ENCODE peak calls at places on chromosomes 6 and 20, in seven cellular contexts. L, S, J, A, V, M and N are unnamed samples.

GRCh38 chr6:22251331-22251730 is 45.5 kb downstream of the PRL start:
- DNase-seq in S (no peak), V (no peak), M (no peak), L (no peak), J (no peak), A (no peak), N (no peak)

GRCh38 chr20:34268145-34268544 is 26.9 kb downstream of the ASIP start:
- DNase-seq in S (no peak), J (no peak), V (no peak), L (no peak), A (no peak), M (no peak), N (no peak)

GRCh38 chr6:145539831-145540230 is 195.5 kb downstream of the EPM2A start:
- DNase-seq in V (no peak), S (no peak), J (no peak), L (no peak), M (no peak), A (no peak), N (peak; percentile 32)

GRCh38 chr20:815914-816606 is 17.5 kb upstream of the FAM110A start:
- DNase-seq in S (peak; percentile 91), J (peak; percentile 58), V (peak; percentile 46), L (peak; percentile 43), A (peak; percentile 70), M (peak; percentile 75), N (peak; percentile 30)

GRCh38 chr20:57663681-57664451 is 43.6 kb upstream of the ZBP1 start:
- DNase-seq in S (no peak), L (peak; percentile 8), M (peak; percentile 64), J (no peak), V (peak; percentile 10), A (no peak), N (no peak)

GRCh38 chr20:34980543-34981213 is 25.0 kb downstream of the MYH7B start:
- DNase-seq in L (peak; percentile 76), V (peak; percentile 61), M (no peak), J (no peak), A (peak; percentile 18), S (peak; percentile 50), N (no peak)

GRCh38 chr6:163355471-163355991 is 59.0 kb upstream of the QKI start:
- DNase-seq in L (no peak), S (no peak), M (peak; percentile 81), J (peak; percentile 56), V (peak; percentile 78), A (peak; percentile 64), N (peak; percentile 65)

GRCh38 chr6:34463299-34463698 is 2.6 kb upstream of the PACSIN1 start:
- DNase-seq in M (no peak), V (no peak), J (no peak), A (no peak), L (no peak), S (no peak), N (no peak)

GRCh38 chr20:63979549-63980316 is at the start of gene SAMD10:
- DNase-seq in M (peak; percentile 69), V (no peak), S (peak; percentile 66), J (peak; percentile 53), L (peak; percentile 90), A (peak; percentile 87), N (peak; percentile 51)

GRCh38 chr20:13996265-13996664 is 949 bp downstream of the MACROD2 start:
- DNase-seq in S (peak; percentile 17), V (no peak), J (no peak), A (peak; percentile 3), L (no peak), M (no peak), N (no peak)

GRCh38 chr6:152598858-152599537 is 38.2 kb downstream of the SYNE1 start:
- DNase-seq in J (no peak), L (no peak), S (no peak), V (no peak), A (no peak), M (no peak), N (no peak)

GRCh38 chr6:39309942-39310531 is 4.2 kb downstream of the KCNK17 start:
- DNase-seq in L (peak; percentile 79), J (peak; percentile 76), V (peak; percentile 62), M (peak; percentile 78), S (peak; percentile 89), A (peak; percentile 75), N (peak; percentile 46)

GRCh38 chr20:52801628-52802006 is 170.5 kb upstream of the TSHZ2 start:
- DNase-seq in L (peak; percentile 87), J (no peak), A (no peak), V (peak; percentile 43), M (no peak), S (no peak), N (no peak)

GRCh38 chr6:84280030-84280429 is 52.6 kb upstream of the CEP162 start:
- DNase-seq in A (no peak), J (no peak), M (no peak), S (no peak), L (no peak), V (no peak), N (peak; percentile 78)

GRCh38 chr6:113050010-113050893 is 703.1 kb downstream of the RFPL4B start:
- DNase-seq in S (peak; percentile 28), L (no peak), A (no peak), M (no peak), J (no peak), V (no peak), N (peak; percentile 47)

GRCh38 chr6:39339557-39340555 is 17.4 kb upstream of the KCNK16 start:
- DNase-seq in L (no peak), A (no peak), S (no peak), V (no peak), M (no peak), J (peak; percentile 58), N (no peak)

GRCh38 chr6:143939364-143939763 is 68.7 kb downstream of the PLAGL1 start:
- DNase-seq in J (no peak), V (no peak), S (no peak), M (no peak), A (no peak), L (no peak), N (no peak)

GRCh38 chr6:154766993-154767392 is 33.8 kb downstream of the SCAF8 start:
- DNase-seq in L (no peak), M (no peak), V (no peak), J (no peak), S (no peak), A (peak; percentile 22), N (peak; percentile 15)

GRCh38 chr20:48738399-48739304 is 89.1 kb downstream of the PREX1 start:
- DNase-seq in S (no peak), A (no peak), J (no peak), M (no peak), L (no peak), V (no peak), N (no peak)

GRCh38 chr20:18839507-18840247 is 26.1 kb downstream of the SCP2D1 start:
- DNase-seq in M (no peak), V (no peak), J (no peak), L (no peak), S (no peak), A (peak; percentile 41), N (peak; percentile 5)

GRCh38 chr20:48710341-48711043 is 117.3 kb downstream of the PREX1 start:
- DNase-seq in M (peak; percentile 40), S (no peak), J (no peak), A (no peak), V (no peak), L (no peak), N (no peak)

GRCh38 chr6:143490244-143490643 is 21.3 kb downstream of the FUCA2 start:
- DNase-seq in L (no peak), J (no peak), M (no peak), S (no peak), A (no peak), V (no peak), N (no peak)

GRCh38 chr6:43368517-43369160 is 808 bp downstream of the ZNF318 start:
- DNase-seq in M (peak; percentile 74), S (peak; percentile 79), L (peak; percentile 84), A (peak; percentile 59), J (peak; percentile 40), V (peak; percentile 46), N (peak; percentile 13)

GRCh38 chr6:45637611-45638257 is 260.0 kb upstream of the SUPT3H start:
- DNase-seq in L (no peak), A (no peak), M (no peak), J (no peak), V (no peak), S (no peak), N (no peak)

GRCh38 chr6:2634151-2634964 is 116.4 kb downstream of the MYLK4 start:
- DNase-seq in L (peak; percentile 86), M (peak; percentile 94), V (peak; percentile 86), J (peak; percentile 84), A (peak; percentile 88), S (peak; percentile 94), N (peak; percentile 79)

GRCh38 chr6:2635911-2636310 is 114.8 kb downstream of the MYLK4 start:
- DNase-seq in L (no peak), V (no peak), J (no peak), S (no peak), M (no peak), A (no peak), N (no peak)

GRCh38 chr6:2632943-2633584 is 117.7 kb downstream of the MYLK4 start:
- DNase-seq in A (no peak), V (no peak), L (no peak), J (no peak), M (no peak), S (no peak), N (no peak)

GRCh38 chr6:2632368-2632767 is 118.4 kb downstream of the MYLK4 start:
- DNase-seq in M (peak; percentile 87), A (no peak), J (no peak), V (peak; percentile 33), S (no peak), L (no peak), N (peak; percentile 74)

GRCh38 chr6:2633763-2634150 is 117.0 kb downstream of the MYLK4 start:
- DNase-seq in A (no peak), J (no peak), L (no peak), V (no peak), S (no peak), M (no peak), N (no peak)
- H3K4me3 ChIP-seq in A (peak overlapping the region; percentile 36), J (no peak overlapping the region), L (peak overlapping the region; percentile 32), V (peak overlapping the region; percentile 71), S (peak overlapping the region; percentile 56), M (peak overlapping the region; percentile 70), N (peak overlapping the region; percentile 33)

DNA sequence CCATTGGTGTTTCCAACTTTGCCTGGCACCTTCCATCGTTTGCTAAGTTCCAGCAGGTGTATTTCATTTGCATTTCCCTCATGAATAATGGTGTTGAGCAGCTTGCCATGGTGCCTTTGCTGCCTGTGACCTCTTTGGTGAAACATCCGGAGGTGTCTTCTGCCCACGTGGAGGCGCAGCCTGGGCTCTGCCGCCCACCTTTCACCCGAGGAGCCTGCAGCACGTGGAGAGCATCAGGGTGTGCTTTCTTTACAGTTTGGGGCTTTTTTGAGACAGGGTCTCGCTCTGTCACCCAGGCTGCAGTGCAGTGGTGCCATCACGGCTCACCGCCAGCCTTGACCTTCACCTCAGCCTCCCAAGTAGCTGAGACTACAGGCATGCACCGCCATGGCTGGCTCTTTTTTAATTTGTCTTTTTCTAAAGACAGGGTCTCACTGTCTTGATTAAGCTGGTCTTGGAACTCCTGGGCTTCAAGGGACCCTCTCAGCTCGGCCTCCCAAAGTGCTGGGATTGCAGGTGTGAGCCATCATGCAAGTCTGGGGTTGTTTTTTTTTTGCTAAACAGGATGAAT is 3.0 kb upstream of the ADRM1 start:
- DNase-seq in V (no peak), S (no peak), L (no peak), M (no peak), J (no peak), A (no peak), N (no peak)
- H3K36me3 ChIP-seq in V (peaks cover 41% of the 10 kb centered on the region), S (no peaks in the 10 kb centered on the region), L (peaks cover 13% of the 10 kb centered on the region), M (peaks cover 12% of the 10 kb centered on the region), J (peaks cover 28% of the 10 kb centered on the region), A (peaks cover 15% of the 10 kb centered on the region), N (peaks cover 30% of the 10 kb centered on the region)

GRCh38 chr6:9458424-9458823 is 956.5 kb downstream of the TFAP2A start:
- DNase-seq in A (no peak), M (no peak), J (no peak), S (no peak), L (no peak), V (no peak), N (no peak)
- H3K4me3 ChIP-seq in A (no peak overlapping the region), M (no peak overlapping the region), J (no peak overlapping the region), S (no peak overlapping the region), L (no peak overlapping the region), V (no peak overlapping the region), N (no peak overlapping the region)

GRCh38 chr6:78962458-78962857 is 95.1 kb downstream of the IRAK1BP1 start:
- DNase-seq in V (no peak), L (no peak), J (no peak), A (no peak), S (no peak), M (no peak), N (no peak)
- H3K36me3 ChIP-seq in V (peaks cover 96% of the 10 kb centered on the region), L (peaks cover 84% of the 10 kb centered on the region), J (peaks cover 8% of the 10 kb centered on the region), A (peaks cover 78% of the 10 kb centered on the region), S (peaks cover 42% of the 10 kb centered on the region), M (peaks cover 53% of the 10 kb centered on the region), N (peaks cover 65% of the 10 kb centered on the region)